ENCODE peak calls at places on chromosomes 16 and 17, in seven cellular contexts. X is thyroid gland, D is H1, J is neural crest cell, H is thoracic aorta, R is lower lobe of right lung, P is cardiac fibroblast. V is an unnamed sample.

GRCh38 chr17:61570118-61570517 is 20.9 kb downstream of the NACA2 start:
- DNase-seq in X (no peak), P (peak), R (no peak), H (no peak), J (no peak), D (no peak), V (no peak)

GRCh38 chr16:28179354-28179753 is 32.4 kb downstream of the XPO6 start:
- DNase-seq in P (no peak), D (no peak), J (no peak), H (no peak), R (no peak), X (no peak), V (no peak)

GRCh38 chr17:76546556-76547182 is 6.8 kb downstream of the PRCD start:
- DNase-seq in X (no peak), R (no peak), P (peak), H (no peak), J (no peak), D (no peak), V (no peak)

GRCh38 chr17:10171057-10171456 is 27.3 kb downstream of the GAS7 start:
- DNase-seq in J (no peak), R (no peak), H (no peak), D (no peak), P (peak), X (no peak), V (peak)

GRCh38 chr17:8324913-8325312 is 14.7 kb upstream of the ODF4 start:
- DNase-seq in J (no peak), R (no peak), P (no peak), D (no peak), H (no peak), X (no peak), V (no peak)

GRCh38 chr16:19607610-19608280 is 52.2 kb downstream of the VPS35L start:
- DNase-seq in P (peak), R (no peak), D (no peak), X (no peak), J (no peak), H (no peak), V (no peak)

GRCh38 chr17:41065829-41066624 is at the start of gene KRTAP2-4:
- DNase-seq in X (no peak), H (no peak), J (no peak), R (no peak), P (peak), D (no peak), V (no peak)

GRCh38 chr16:30756781-30757100 is 5.1 kb downstream of the CFAP119 start:
- DNase-seq in H (no peak), P (no peak), J (no peak), R (no peak), D (no peak), X (no peak), V (no peak)

GRCh38 chr16:85461814-85462404 is 151.2 kb upstream of the GSE1 start:
- DNase-seq in X (peak), J (peak), R (peak), P (peak), H (no peak), D (peak), V (no peak)

GRCh38 chr16:71473891-71474290 is 11.8 kb upstream of the ZNF23 start:
- DNase-seq in R (no peak), P (no peak), H (no peak), X (no peak), D (no peak), J (no peak), V (no peak)

GRCh38 chr17:65243838-65244237 is 106.7 kb downstream of the RGS9 start:
- DNase-seq in D (no peak), J (peak), R (no peak), X (peak), H (peak), P (peak), V (peak)

GRCh38 chr16:69444873-69445517 is 20.6 kb downstream of the CYB5B start:
- DNase-seq in R (no peak), X (no peak), D (no peak), P (peak), H (no peak), J (no peak), V (no peak)

GRCh38 chr17:2013994-2014317 is 11.2 kb downstream of the RTN4RL1 start:
- DNase-seq in R (no peak), H (no peak), J (no peak), X (no peak), P (no peak), D (no peak), V (no peak)

GRCh38 chr17:70235252-70235651 is 65.9 kb downstream of the KCNJ2 start:
- DNase-seq in P (no peak), H (no peak), D (no peak), X (no peak), J (no peak), R (no peak), V (no peak)

GRCh38 chr17:70225272-70225671 is 55.9 kb downstream of the KCNJ2 start:
- DNase-seq in R (no peak), D (no peak), J (no peak), P (no peak), H (no peak), X (peak), V (no peak)

GRCh38 chr17:70230883-70231282 is 61.6 kb downstream of the KCNJ2 start:
- DNase-seq in P (no peak), J (no peak), H (no peak), X (no peak), D (no peak), R (no peak), V (no peak)
- TF ChIP-seq CTCF in P (no peak), J (no peak), H (no peak), X (no peak), D (no peak), R (no peak), V (no peak)

GRCh38 chr16:54245788-54246453 is 40.7 kb downstream of the IRX3 start:
- DNase-seq in J (no peak), D (no peak), X (no peak), P (no peak), R (no peak), H (no peak), V (no peak)

GRCh38 chr16:54242199-54242598 is 44.4 kb downstream of the IRX3 start:
- DNase-seq in H (no peak), R (no peak), D (peak), J (no peak), X (no peak), P (no peak), V (peak)

GRCh38 chr16:54241525-54241924 is 45.1 kb downstream of the IRX3 start:
- DNase-seq in H (no peak), X (no peak), R (no peak), P (no peak), D (no peak), J (no peak), V (no peak)

GRCh38 chr16:54246454-54246821 is 40.1 kb downstream of the IRX3 start:
- DNase-seq in R (no peak), D (no peak), H (no peak), X (no peak), J (no peak), P (no peak), V (no peak)

DNA sequence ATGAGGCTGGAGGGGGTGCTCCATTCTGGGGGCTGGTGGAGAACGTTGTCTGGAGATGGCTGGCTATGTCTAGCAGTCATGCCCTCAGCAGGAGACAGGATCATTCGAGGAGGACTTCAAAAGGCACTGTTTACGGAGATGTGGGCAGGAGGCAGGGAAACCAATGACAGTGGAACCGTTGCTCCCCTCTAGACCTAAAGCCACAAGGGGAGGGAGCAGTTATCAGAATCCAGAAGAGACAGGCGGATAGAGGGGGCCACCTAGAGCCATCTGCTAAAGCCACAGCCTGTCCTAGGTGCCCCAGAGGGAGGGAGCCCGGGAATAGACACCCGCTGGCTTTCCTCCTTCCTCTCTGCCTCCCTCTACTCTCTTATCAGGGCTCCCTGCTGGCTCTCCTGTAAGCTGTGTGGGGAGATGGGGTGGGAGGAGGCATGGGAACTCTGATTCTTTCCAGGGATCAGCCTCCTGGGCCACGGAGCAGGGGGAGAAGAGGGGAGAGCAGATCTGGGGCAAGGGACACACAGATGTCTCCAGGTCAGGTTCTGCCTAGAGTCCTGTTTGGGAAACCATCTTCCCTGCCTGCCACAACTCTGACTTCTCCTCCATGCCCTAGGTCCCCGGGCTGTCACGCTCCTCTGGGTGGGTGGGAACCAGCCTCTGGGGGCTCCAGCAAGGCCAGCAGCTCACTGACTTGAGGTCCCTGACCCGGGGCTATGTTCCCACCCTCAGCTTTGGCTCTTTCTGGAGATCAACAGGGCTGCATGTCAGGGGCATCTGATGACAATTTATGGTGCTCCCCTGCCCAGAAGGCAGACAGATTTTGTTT is 42.3 kb downstream of the IRX3 start:
- DNase-seq in D (no peak), J (no peak), H (no peak), X (no peak), R (no peak), P (no peak), V (no peak)
- TF ChIP-seq CTCF in D (no peak), J (no peak), H (no peak), X (no peak), R (no peak), P (no peak), V (no peak)

DNA sequence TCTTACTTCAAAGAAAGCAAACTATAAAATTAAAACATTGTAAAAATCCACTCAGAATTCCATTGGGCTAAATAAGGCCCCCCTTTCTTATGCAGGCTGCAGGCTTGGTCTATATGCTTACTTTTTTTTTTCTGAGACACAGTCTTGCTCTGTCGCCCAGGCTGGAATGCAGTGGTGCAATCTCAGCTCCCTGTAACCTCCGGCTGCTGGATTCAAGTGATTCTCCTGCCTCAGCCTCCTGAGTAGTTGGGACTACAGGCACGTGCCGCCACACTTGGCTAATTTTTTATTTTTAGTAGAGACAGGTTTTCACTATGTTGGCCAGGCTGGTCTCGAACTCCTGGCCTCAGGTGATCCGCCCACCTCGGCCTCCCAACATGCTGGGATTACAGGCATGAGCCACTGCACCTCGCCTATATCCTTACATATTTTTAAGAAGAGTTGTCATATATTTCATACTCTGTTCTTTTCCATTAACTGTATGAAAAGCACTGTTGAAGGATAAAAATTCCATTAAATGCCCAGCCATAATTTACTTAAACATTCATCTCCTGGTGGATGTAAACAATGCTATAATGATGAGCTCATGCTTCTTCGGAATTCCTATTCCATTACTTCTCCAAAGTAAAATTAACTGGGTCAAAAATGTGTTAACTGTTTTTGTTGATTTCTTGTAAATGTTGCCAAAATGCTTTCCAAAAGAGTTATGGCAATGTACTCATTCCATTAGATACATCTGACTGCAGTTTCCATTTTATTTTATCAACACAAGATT is 17.8 kb downstream of the SNN start:
- DNase-seq in J (no peak), X (no peak), P (no peak), D (no peak), R (no peak), H (no peak), V (no peak)
- TF ChIP-seq CTCF in J (no peak), X (no peak), P (no peak), D (no peak), R (no peak), H (no peak), V (no peak)

GRCh38 chr17:29954405-29954804 is 13.0 kb downstream of the EFCAB5 start:
- DNase-seq in H (no peak), R (no peak), X (no peak), P (no peak), J (no peak), D (no peak), V (no peak)
- TF ChIP-seq CTCF in H (no peak), R (no peak), X (no peak), P (no peak), J (no peak), D (no peak), V (no peak)

DNA sequence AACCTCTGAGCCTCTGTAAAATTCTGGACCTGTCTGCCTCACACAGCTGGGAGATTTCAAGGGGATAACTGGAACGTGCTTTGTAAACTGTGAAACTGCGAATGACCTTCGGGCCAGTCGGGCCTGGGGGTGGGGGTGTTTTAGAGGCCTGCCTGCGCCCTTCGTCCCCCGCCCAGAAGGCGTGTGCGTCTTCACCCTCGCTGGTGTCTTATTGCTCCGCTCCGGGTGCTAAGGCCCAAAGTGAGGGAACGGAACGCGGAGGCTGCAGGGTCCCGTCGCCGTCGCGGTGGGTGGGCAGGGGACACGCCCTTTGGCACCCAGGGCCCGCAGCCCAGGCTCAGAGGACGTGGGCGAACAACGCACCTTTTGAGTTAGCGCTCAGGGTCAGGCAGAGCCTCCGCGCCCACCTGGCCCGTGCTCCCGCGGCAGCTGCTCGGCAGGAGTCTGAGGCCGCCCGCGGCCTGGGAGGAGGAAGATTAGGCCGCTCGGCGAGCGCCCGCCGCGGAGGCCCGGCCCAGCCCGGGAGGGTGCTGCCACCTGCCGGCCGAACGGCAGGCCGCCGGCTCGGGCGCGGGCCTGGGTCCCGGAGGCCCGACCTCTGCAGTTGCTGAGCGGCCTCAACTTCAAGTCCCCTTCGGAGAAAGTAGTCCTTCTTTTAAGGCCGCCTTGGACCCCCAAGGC is 29.7 kb downstream of the DCAKD start:
- DNase-seq in J (peak), H (no peak), R (peak), P (peak), D (peak), X (peak), V (no peak)
- TF ChIP-seq CTCF in J (peak), H (peak), R (peak), P (peak), D (peak), X (peak), V (peak)

GRCh38 chr16:1983544-1984346 is at the start of gene GFER:
- DNase-seq in P (peak), H (no peak), X (peak), J (peak), R (peak), D (peak), V (peak)
- TF ChIP-seq CTCF in P (peak), H (peak), X (no peak), J (peak), R (peak), D (no peak), V (peak)

DNA sequence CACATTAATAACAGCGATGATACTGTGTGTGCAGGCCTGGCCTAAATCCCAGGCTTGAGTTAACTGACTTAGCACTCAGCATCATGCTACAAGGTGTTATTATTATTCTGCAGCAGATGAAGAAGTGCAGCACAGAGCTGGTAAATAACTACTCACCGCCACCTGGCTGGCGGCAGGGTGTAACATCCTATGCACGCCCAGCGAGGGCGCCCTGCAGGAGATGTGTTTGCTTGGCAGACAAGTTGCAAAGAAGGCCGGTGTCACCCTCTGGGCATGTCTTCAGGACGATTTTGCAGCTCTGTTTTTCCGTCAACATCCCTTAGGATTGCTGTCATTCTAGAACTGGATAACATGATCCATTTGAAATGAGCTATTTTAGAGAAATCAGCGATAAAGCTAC is 30.1 kb downstream of the DNAH9 start:
- DNase-seq in R (no peak), X (no peak), J (no peak), P (no peak), H (no peak), D (no peak), V (no peak)
- TF ChIP-seq CTCF in R (no peak), X (no peak), J (peak), P (no peak), H (no peak), D (peak), V (no peak)

DNA sequence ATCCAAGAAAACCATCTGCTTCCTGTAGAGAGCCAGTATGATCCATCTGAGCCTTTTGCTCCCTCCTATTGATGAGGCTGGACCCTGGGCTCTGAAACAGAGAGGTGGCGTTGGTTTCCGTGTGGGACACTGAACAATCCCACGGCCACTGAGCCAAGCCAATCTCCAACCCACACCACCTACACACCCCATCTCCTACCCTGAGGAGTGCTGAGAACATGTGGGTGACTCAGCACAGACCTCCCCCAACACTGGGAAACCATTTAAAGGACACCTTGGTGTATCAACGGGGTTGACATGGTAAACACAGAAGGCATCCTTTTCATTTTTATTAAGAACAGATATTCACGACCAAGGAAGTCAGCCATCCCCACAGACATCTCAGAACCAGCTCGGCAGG is 332.1 kb downstream of the SLC39A11 start:
- DNase-seq in P (no peak), D (no peak), J (no peak), X (no peak), R (no peak), H (no peak), V (no peak)
- TF ChIP-seq CTCF in P (no peak), D (no peak), J (no peak), X (no peak), R (no peak), H (no peak), V (no peak)

GRCh38 chr17:63497708-63498483 is 21.0 kb downstream of the ACE start:
- DNase-seq in D (peak), P (no peak), J (no peak), X (peak), H (no peak), R (no peak), V (no peak)
- TF ChIP-seq CTCF in D (peak), P (no peak), J (peak), X (no peak), H (no peak), R (peak), V (no peak)

V was measured in dorsolateral prefrontal cortex.